ENCODE peak calls at places on chromosomes 11 and 22, in ten cellular contexts. C, X, A, L, B, Q, Z, W, F and V are unnamed samples. For H3K27me3, the result is how much of the 10 kb centered on the place peaks cover.

GRCh38 chr11:104462346-104462745 is 298.4 kb upstream of the PDGFD start:
- DNase-seq in L (no peak), Q (no peak), F (no peak), C (peak), Z (peak), W (no peak), A (no peak), B (no peak), X (no peak), V (no peak)

GRCh38 chr11:124194696-124195418 is 11.7 kb downstream of the OR10D3 start:
- DNase-seq in Z (peak), L (peak), C (peak), X (peak), B (no peak), W (peak), Q (peak), F (peak), A (peak), V (peak)

GRCh38 chr22:41935015-41935908 is 8.7 kb upstream of the TNFRSF13C start:
- DNase-seq in Q (no peak), C (no peak), F (no peak), L (no peak), Z (no peak), W (no peak), A (no peak), B (no peak), X (no peak), V (no peak)

GRCh38 chr11:134751161-134751560 is 339.1 kb upstream of the B3GAT1 start:
- DNase-seq in Z (no peak), B (no peak), Q (no peak), X (no peak), F (no peak), C (no peak), W (no peak), L (no peak), A (no peak), V (no peak)

GRCh38 chr11:47433157-47433556 is 6.9 kb upstream of the PSMC3 start:
- DNase-seq in F (no peak), C (peak), A (peak), Z (no peak), L (no peak), X (no peak), Q (no peak), B (no peak), W (no peak), V (no peak)

GRCh38 chr11:70745936-70746335 is 347.6 kb downstream of the CTTN start:
- DNase-seq in B (no peak), W (no peak), F (no peak), Q (no peak), C (no peak), A (no peak), Z (no peak), L (no peak), X (no peak), V (no peak)

GRCh38 chr22:33883961-33884808 is 36.1 kb downstream of the LARGE1 start:
- DNase-seq in A (peak), F (no peak), Z (no peak), Q (no peak), W (no peak), L (no peak), C (peak), X (peak), B (no peak), V (no peak)

GRCh38 chr11:61026121-61027031 is 54.9 kb downstream of the CD6 start:
- DNase-seq in Q (peak), A (no peak), X (no peak), L (peak), C (no peak), Z (no peak), B (peak), F (no peak), W (no peak), V (no peak)

GRCh38 chr11:13468750-13469149 is 5.7 kb upstream of the BTBD10 start:
- DNase-seq in A (no peak), Z (no peak), W (no peak), C (no peak), X (no peak), L (no peak), F (no peak), B (no peak), Q (no peak), V (no peak)

GRCh38 chr11:210122-210802 is 2.8 kb downstream of the RIC8A start:
- DNase-seq in Q (no peak), Z (peak), C (peak), F (no peak), L (no peak), B (peak), W (no peak), A (peak), X (peak), V (peak)

GRCh38 chr11:72524711-72525110 is 90.4 kb upstream of the CLPB start:
- DNase-seq in A (peak), Q (no peak), B (no peak), C (peak), W (no peak), X (peak), Z (peak), L (no peak), F (no peak), V (no peak)

GRCh38 chr11:22479986-22480740 is 142.0 kb downstream of the SLC17A6 start:
- DNase-seq in L (no peak), W (no peak), X (no peak), C (peak), Q (no peak), B (no peak), A (no peak), F (no peak), Z (no peak), V (no peak)

GRCh38 chr11:100748153-100748552 is 61.1 kb downstream of the ARHGAP42 start:
- DNase-seq in Q (no peak), X (no peak), Z (no peak), F (no peak), A (no peak), W (no peak), B (no peak), C (no peak), L (no peak), V (no peak)
- H3K27me3 ChIP-seq in Q (under half), X (under half), Z (under half), F (under half), A (under half), W (under half), B (under half), C (under half), L (under half), V (under half)

DNA sequence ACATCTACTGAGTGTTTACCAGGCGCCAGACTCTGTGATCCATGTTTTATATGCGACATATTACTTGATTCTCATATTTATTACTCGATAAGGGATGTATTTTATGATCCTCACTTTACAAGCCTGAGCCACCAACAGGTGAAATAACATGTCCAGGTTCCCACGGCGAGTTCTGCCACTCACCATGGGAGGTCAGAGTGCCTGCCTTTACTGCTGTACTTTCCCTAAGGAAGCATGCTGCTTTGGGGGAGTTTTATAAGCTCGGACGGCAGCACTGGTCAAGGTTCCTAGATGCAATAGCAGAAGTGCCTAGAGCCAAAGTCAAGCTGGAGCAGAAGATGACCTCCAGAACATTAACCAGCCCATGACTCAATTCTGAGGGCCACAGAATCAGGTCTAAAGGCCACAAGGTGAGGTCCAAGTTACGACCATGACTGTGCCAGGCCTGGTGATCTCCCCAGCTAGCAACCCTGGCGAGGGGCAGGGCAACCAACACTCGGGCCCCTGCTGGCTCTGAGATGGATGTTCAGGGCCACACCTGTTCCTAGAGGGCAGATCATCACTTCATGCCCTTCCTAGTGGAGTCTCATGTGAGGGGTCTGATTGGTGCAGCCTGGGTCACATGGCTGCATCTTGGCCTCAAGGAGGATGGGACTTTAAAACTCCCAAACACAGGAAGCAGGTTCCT is 14.2 kb downstream of the IFT27 start:
- DNase-seq in Q (no peak), F (no peak), C (no peak), Z (no peak), W (no peak), B (no peak), L (no peak), X (no peak), A (peak), V (no peak)
- H3K4me3 ChIP-seq in Q (no peak), F (no peak), C (no peak), Z (no peak), W (no peak), B (no peak), L (no peak), X (no peak), A (no peak), V (no peak)

GRCh38 chr11:118144869-118145268 is 7.8 kb downstream of the SCN4B start:
- DNase-seq in Z (no peak), F (no peak), X (no peak), A (no peak), Q (no peak), W (no peak), C (no peak), L (no peak), B (no peak), V (no peak)
- H3K27me3 ChIP-seq in Z (under half), F (under half), X (under half), A (under half), Q (under half), W (under half), C (under half), L (under half), B (under half), V (under half)

GRCh38 chr11:75585271-75585670 is 23.2 kb downstream of the SERPINH1 start:
- DNase-seq in Z (no peak), X (no peak), L (no peak), B (no peak), F (no peak), A (no peak), C (no peak), Q (no peak), W (no peak), V (no peak)

GRCh38 chr11:75582461-75582934 is 20.4 kb downstream of the SERPINH1 start:
- DNase-seq in W (no peak), B (no peak), A (no peak), X (no peak), C (no peak), Q (no peak), F (no peak), L (no peak), Z (no peak), V (no peak)

GRCh38 chr11:75588067-75588481 is 26.0 kb downstream of the SERPINH1 start:
- DNase-seq in C (no peak), L (no peak), X (no peak), W (no peak), Z (no peak), F (no peak), Q (no peak), B (no peak), A (peak), V (no peak)

GRCh38 chr11:75582935-75583709 is 21.1 kb downstream of the SERPINH1 start:
- DNase-seq in A (peak), W (peak), C (peak), X (peak), Z (peak), L (peak), B (peak), Q (no peak), F (no peak), V (peak)

GRCh38 chr11:75583710-75584658 is 21.9 kb downstream of the SERPINH1 start:
- DNase-seq in A (peak), B (peak), C (peak), Z (peak), Q (no peak), F (no peak), L (no peak), X (no peak), W (peak), V (no peak)
- H3K4me3 ChIP-seq in A (peak), B (peak), C (peak), Z (peak), Q (peak), F (no peak), L (peak), X (peak), W (peak), V (peak)

GRCh38 chr11:1336836-1337646 is 27.6 kb upstream of the TOLLIP start:
- DNase-seq in W (peak), F (no peak), L (peak), A (peak), B (no peak), Z (no peak), C (no peak), X (no peak), Q (no peak), V (no peak)
- H3K27me3 ChIP-seq in W (under half), F (under half), L (under half), A (under half), B (under half), Z (under half), C (under half), X (under half), Q (under half), V (under half)

DNA sequence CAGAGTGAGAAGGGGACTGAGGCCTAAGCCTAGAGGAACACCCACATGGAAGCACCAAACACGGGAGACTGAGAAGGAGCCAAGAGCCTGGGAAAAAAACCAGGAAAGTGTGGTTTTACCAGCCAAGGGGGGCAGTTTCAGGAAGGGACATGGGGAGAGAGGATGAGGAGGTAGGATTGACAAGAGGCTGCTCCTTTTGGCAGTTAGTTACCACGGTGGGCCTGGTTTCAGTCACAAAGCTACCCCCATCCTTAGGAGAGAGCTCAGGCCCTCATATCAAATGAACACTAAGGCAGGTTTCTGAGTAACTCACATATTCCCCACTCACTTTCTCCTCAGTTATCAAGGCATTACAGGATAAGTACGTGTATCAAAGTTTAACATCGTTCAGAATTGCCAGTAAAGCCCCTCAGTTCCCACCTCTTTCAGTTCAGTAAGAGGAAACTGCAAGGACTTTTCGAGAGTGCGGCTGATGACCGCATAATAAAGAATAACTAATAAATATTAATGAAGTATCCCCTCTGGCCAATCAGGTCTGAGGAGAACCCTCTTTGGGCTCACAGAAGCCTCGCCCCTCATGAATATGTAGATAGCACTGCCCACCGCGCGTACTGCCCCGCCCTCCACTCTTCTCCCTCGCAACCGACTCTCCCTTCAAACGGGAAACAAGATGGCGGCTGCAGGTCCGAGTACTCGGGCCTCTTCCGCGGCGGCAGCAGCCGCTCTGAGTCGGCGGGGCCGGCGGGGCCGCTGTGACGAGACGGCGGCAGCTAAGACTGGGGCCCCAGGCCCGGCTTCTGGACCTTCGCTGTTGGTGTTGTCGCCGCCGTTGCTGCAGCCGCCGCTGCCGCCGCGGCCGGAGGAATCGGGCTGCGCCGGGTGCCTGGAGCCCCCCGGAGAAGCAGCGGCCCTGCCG is at the start of gene RNF169:
- DNase-seq in A (peak), W (peak), Q (peak), L (peak), C (peak), B (peak), X (peak), F (peak), Z (peak), V (peak)
- H3K4me3 ChIP-seq in A (peak), W (peak), Q (peak), L (peak), C (peak), B (peak), X (peak), F (peak), Z (peak), V (peak)

GRCh38 chr11:121330614-121331435 is 38.3 kb downstream of the SC5D start:
- DNase-seq in Z (no peak), F (no peak), X (no peak), B (no peak), Q (no peak), W (no peak), A (no peak), C (no peak), L (no peak), V (no peak)

GRCh38 chr11:121326230-121326629 is 33.7 kb downstream of the SC5D start:
- DNase-seq in B (no peak), L (no peak), X (no peak), A (no peak), Z (no peak), F (no peak), W (no peak), C (no peak), Q (no peak), V (no peak)

GRCh38 chr11:121328213-121328966 is 35.8 kb downstream of the SC5D start:
- DNase-seq in F (no peak), L (peak), X (no peak), A (no peak), W (no peak), C (no peak), Z (no peak), Q (no peak), B (peak), V (no peak)

GRCh38 chr11:121328967-121329653 is 36.5 kb downstream of the SC5D start:
- DNase-seq in A (no peak), Q (no peak), L (peak), F (no peak), Z (no peak), X (no peak), C (no peak), B (no peak), W (no peak), V (no peak)

GRCh38 chr11:121329786-121330395 is 37.3 kb downstream of the SC5D start:
- DNase-seq in Z (no peak), B (no peak), L (no peak), F (no peak), A (no peak), W (no peak), C (no peak), X (no peak), Q (no peak), V (no peak)
- H3K27me3 ChIP-seq in Z (under half), B (under half), L (under half), F (under half), A (under half), W (under half), C (under half), X (half or more), Q (under half), V (under half)